ENCODE peak calls at places on chromosome 14, in six cellular contexts. Q is AML-193, Z is NCI-H1092 treated with DMSO at 0.1 percent for 48 hours, U is NCI-H510A treated with DMSO at 0.1 percent for 48 hours, M is myocyte, E is SW 1271. I is an unnamed sample.
A peak's percentile ranks its signal among the peaks of the same experiment; 100 is the strongest.

GRCh38 chr14:45284802-45285201 is 31.8 kb upstream of the MIS18BP1 start:
- DNase-seq in Q (peak; percentile 8), Z (no peak), U (no peak), M (no peak), E (no peak), I (no peak)

GRCh38 chr14:64997108-64997794 is 10.6 kb downstream of the FNTB start:
- DNase-seq in Q (no peak), Z (no peak), U (no peak), M (no peak), E (no peak), I (no peak)

GRCh38 chr14:89214221-89214965 is 202.6 kb downstream of the FOXN3 start:
- DNase-seq in Q (no peak), Z (peak; percentile 98), U (peak; percentile 97), M (peak; percentile 24), E (no peak), I (no peak)

GRCh38 chr14:90785474-90785873 is 30.8 kb downstream of the TTC7B start:
- DNase-seq in Q (no peak), Z (no peak), U (no peak), M (no peak), E (no peak), I (no peak)

GRCh38 chr14:95516554-95517209 is at the start of gene SYNE3:
- DNase-seq in Q (no peak), Z (no peak), U (no peak), M (peak; percentile 57), E (no peak), I (peak; percentile 28)

GRCh38 chr14:59126714-59127436 is 61.6 kb upstream of the DAAM1 start:
- DNase-seq in Q (peak; percentile 63), Z (peak; percentile 78), U (peak; percentile 90), M (peak; percentile 67), E (peak; percentile 77), I (peak; percentile 82)

GRCh38 chr14:34365309-34365915 is 96.6 kb downstream of the SPTSSA start:
- DNase-seq in Q (no peak), Z (peak; percentile 65), U (no peak), M (peak; percentile 24), E (no peak), I (no peak)

GRCh38 chr14:102187044-102187443 is 47.3 kb downstream of the WDR20 start:
- DNase-seq in Q (no peak), Z (no peak), U (peak; percentile 19), M (peak; percentile 56), E (no peak), I (no peak)

GRCh38 chr14:18688346-18688745 is 87.4 kb downstream of the OR11H12 start:
- DNase-seq in Q (no peak), Z (no peak), U (no peak), M (no peak), E (no peak), I (no peak)

GRCh38 chr14:34075826-34076225 is 125.0 kb upstream of the EGLN3 start:
- DNase-seq in Q (no peak), Z (no peak), U (no peak), M (no peak), E (no peak), I (no peak)

GRCh38 chr14:76904740-76905569 is 78.7 kb downstream of the LRRC74A start:
- DNase-seq in Q (peak; percentile 88), Z (peak; percentile 34), U (peak; percentile 63), M (peak; percentile 87), E (peak; percentile 59), I (no peak)

GRCh38 chr14:34722723-34723545 is 8.5 kb upstream of the CFL2 start:
- DNase-seq in Q (peak; percentile 54), Z (peak; percentile 67), U (peak; percentile 65), M (peak; percentile 78), E (peak; percentile 59), I (peak; percentile 23)

GRCh38 chr14:96662116-96662901 is 134.9 kb upstream of the VRK1 start:
- DNase-seq in Q (no peak), Z (no peak), U (peak; percentile 36), M (no peak), E (no peak), I (peak; percentile 15)

GRCh38 chr14:79629891-79630560 is 581.3 kb downstream of the DIO2 start:
- DNase-seq in Q (no peak), Z (no peak), U (no peak), M (no peak), E (no peak), I (no peak)

GRCh38 chr14:61567838-61568571 is 127.3 kb upstream of the HIF1A start:
- DNase-seq in Q (no peak), Z (no peak), U (no peak), M (no peak), E (no peak), I (peak; percentile 60)

GRCh38 chr14:96138241-96138640 is 66.4 kb upstream of the BDKRB2 start:
- DNase-seq in Q (no peak), Z (no peak), U (no peak), M (no peak), E (no peak), I (no peak)

GRCh38 chr14:59428581-59429012 is 36.6 kb downstream of the GPR135 start:
- DNase-seq in Q (peak; percentile 35), Z (no peak), U (no peak), M (peak; percentile 40), E (peak; percentile 6), I (no peak)

GRCh38 chr14:104223101-104223809 is 84.9 kb downstream of the KIF26A start:
- DNase-seq in Q (no peak), Z (peak; percentile 11), U (peak; percentile 91), M (no peak), E (no peak), I (no peak)

GRCh38 chr14:55019968-55020554 is 6.8 kb downstream of the WDHD1 start:
- DNase-seq in Q (peak; percentile 13), Z (no peak), U (no peak), M (no peak), E (no peak), I (no peak)

GRCh38 chr14:35565896-35566464 is 32.0 kb downstream of the INSM2 start:
- DNase-seq in Q (no peak), Z (no peak), U (no peak), M (no peak), E (no peak), I (no peak)

GRCh38 chr14:51444381-51445000 is 204.4 kb downstream of the TMX1 start:
- DNase-seq in Q (no peak), Z (no peak), U (no peak), M (no peak), E (no peak), I (no peak)

GRCh38 chr14:55000381-55000780 is 26.5 kb downstream of the WDHD1 start:
- DNase-seq in Q (peak; percentile 85), Z (no peak), U (no peak), M (peak; percentile 24), E (no peak), I (no peak)

GRCh38 chr14:62673014-62673727 is 372.1 kb downstream of the KCNH5 start:
- DNase-seq in Q (no peak), Z (no peak), U (no peak), M (no peak), E (no peak), I (no peak)

GRCh38 chr14:96202441-96203094 is 2.1 kb upstream of the BDKRB2 start:
- DNase-seq in Q (no peak), Z (no peak), U (no peak), M (no peak), E (no peak), I (no peak)

GRCh38 chr14:35553808-35554207 is 19.8 kb downstream of the INSM2 start:
- DNase-seq in Q (no peak), Z (no peak), U (no peak), M (peak; percentile 11), E (peak; percentile 13), I (no peak)

GRCh38 chr14:89773644-89774316 is 180.8 kb downstream of the EFCAB11 start:
- DNase-seq in Q (peak; percentile 79), Z (no peak), U (peak; percentile 69), M (peak; percentile 82), E (no peak), I (peak; percentile 82)

GRCh38 chr14:41606249-41607118 is at the start of gene LRFN5:
- DNase-seq in Q (no peak), Z (peak; percentile 96), U (peak; percentile 49), M (no peak), E (no peak), I (no peak)

GRCh38 chr14:32329146-32329545 is at the start of gene AKAP6:
- DNase-seq in Q (no peak), Z (no peak), U (no peak), M (no peak), E (no peak), I (no peak)

GRCh38 chr14:26791117-26791806 is 193.4 kb upstream of the NOVA1 start:
- DNase-seq in Q (no peak), Z (no peak), U (no peak), M (no peak), E (no peak), I (no peak)

GRCh38 chr14:100659345-100660001 is 67.2 kb upstream of the DLK1 start:
- DNase-seq in Q (no peak), Z (no peak), U (no peak), M (no peak), E (no peak), I (no peak)

GRCh38 chr14:56666716-56667115 is 87.1 kb downstream of the TMEM260 start:
- DNase-seq in Q (no peak), Z (no peak), U (no peak), M (peak; percentile 11), E (peak; percentile 22), I (no peak)

GRCh38 chr14:86013663-86014062 is 483.7 kb downstream of the FLRT2 start:
- DNase-seq in Q (no peak), Z (no peak), U (peak; percentile 59), M (no peak), E (no peak), I (no peak)

GRCh38 chr14:32414808-32415255 is 85.7 kb downstream of the AKAP6 start:
- DNase-seq in Q (no peak), Z (no peak), U (no peak), M (no peak), E (no peak), I (no peak)

GRCh38 chr14:94045563-94046345 is 19.6 kb downstream of the OTUB2 start:
- DNase-seq in Q (no peak), Z (no peak), U (no peak), M (no peak), E (no peak), I (no peak)

GRCh38 chr14:103136388-103137271 is 13.4 kb downstream of the TNFAIP2 start:
- DNase-seq in Q (no peak), Z (no peak), U (no peak), M (peak; percentile 62), E (no peak), I (no peak)

I was measured in NCI-H526 treated with DMSO at 0.1 percent for 48 hours.